ENCODE peak calls at places on chromosomes 1 and 21, in ten cellular contexts. L is GM23338; R is AG04450; F is stomach; W is psoas muscle; P is pancreas; G is fibroblast of lung; U is DND-41; O is aorta; B is CD4-positive, CD25-positive, alpha-beta regulatory T cell. E is an unnamed sample.

GRCh38 chr1:59641861-59642260 is 172.9 kb upstream of the HOOK1 start:
- DNase-seq in L (peak; percentile 17), R (no peak), F (no peak), W (no peak), P (no peak), G (peak; percentile 24), U (no peak), O (no peak), B (no peak), E (no peak)

GRCh38 chr1:98179159-98179558 is 258.3 kb upstream of the DPYD start:
- DNase-seq in L (no peak), R (no peak), F (no peak), W (no peak), P (no peak), G (no peak), U (no peak), O (no peak), B (no peak), E (no peak)

GRCh38 chr1:7224081-7224534 is 438.9 kb downstream of the CAMTA1 start:
- DNase-seq in L (no peak), R (no peak), F (no peak), W (no peak), P (no peak), G (no peak), U (no peak), O (no peak), B (no peak), E (no peak)

GRCh38 chr1:67856921-67857320 is 23.7 kb upstream of the GNG12 start:
- DNase-seq in L (no peak), R (no peak), F (no peak), W (no peak), P (no peak), G (no peak), U (no peak), O (no peak), B (no peak), E (no peak)

GRCh38 chr1:62082456-62083363 is 111.9 kb upstream of the L1TD1 start:
- DNase-seq in L (peak; percentile 76), R (no peak), F (peak; percentile 34), W (no peak), P (no peak), G (peak; percentile 15), U (peak; percentile 37), O (no peak), B (peak; percentile 45), E (no peak)

GRCh38 chr1:240644732-240645131 is 32.8 kb upstream of the GREM2 start:
- DNase-seq in L (no peak), R (no peak), F (no peak), W (no peak), P (no peak), G (peak; percentile 53), U (no peak), O (no peak), B (no peak), E (no peak)

GRCh38 chr1:44138239-44138638 is 3.2 kb downstream of the KLF18 start:
- DNase-seq in L (no peak), R (no peak), F (no peak), W (no peak), P (no peak), G (no peak), U (no peak), O (no peak), B (no peak), E (no peak)

GRCh38 chr1:108199781-108200626 is at the start of gene SLC25A24:
- DNase-seq in L (peak; percentile 81), R (peak; percentile 27), F (peak; percentile 83), W (peak; percentile 82), P (peak; percentile 79), G (peak; percentile 79), U (peak; percentile 86), O (peak; percentile 90), B (peak; percentile 92), E (peak; percentile 40)

GRCh38 chr1:217063065-217063908 is 340.1 kb upstream of the ESRRG start:
- DNase-seq in L (no peak), R (no peak), F (no peak), W (no peak), P (no peak), G (no peak), U (no peak), O (no peak), B (no peak), E (no peak)

GRCh38 chr21:34967509-34968289 is 81.4 kb downstream of the RUNX1 start:
- DNase-seq in L (no peak), R (no peak), F (no peak), W (no peak), P (no peak), G (no peak), U (no peak), O (no peak), B (peak; percentile 63), E (no peak)

GRCh38 chr1:176211395-176212165 is 4.5 kb upstream of the COP1 start:
- DNase-seq in L (no peak), R (no peak), F (no peak), W (no peak), P (no peak), G (no peak), U (no peak), O (no peak), B (no peak), E (no peak)

GRCh38 chr1:16367258-16367967 is 371 bp downstream of the SZRD1 start:
- DNase-seq in L (peak; percentile 78), R (peak; percentile 61), F (peak; percentile 74), W (peak; percentile 90), P (peak; percentile 83), G (peak; percentile 84), U (peak; percentile 78), O (peak; percentile 91), B (peak; percentile 93), E (peak; percentile 86)

GRCh38 chr1:230568676-230569075 is 73.6 kb upstream of the COG2 start:
- DNase-seq in L (no peak), R (no peak), F (no peak), W (no peak), P (no peak), G (peak; percentile 9), U (no peak), O (no peak), B (no peak), E (no peak)

GRCh38 chr1:247332215-247332900 is 691 bp upstream of the ZNF496 start:
- DNase-seq in L (peak; percentile 69), R (no peak), F (peak; percentile 54), W (peak; percentile 68), P (peak; percentile 62), G (peak; percentile 48), U (peak; percentile 75), O (peak; percentile 76), B (peak; percentile 60), E (no peak)

GRCh38 chr21:17921579-17922530 is 102.7 kb upstream of the C21orf91 start:
- DNase-seq in L (no peak), R (peak; percentile 33), F (no peak), W (no peak), P (no peak), G (peak; percentile 94), U (no peak), O (no peak), B (no peak), E (no peak)

GRCh38 chr1:153552335-153552734 is 3.3 kb upstream of the S100A3 start:
- DNase-seq in L (peak; percentile 62), R (no peak), F (no peak), W (no peak), P (no peak), G (no peak), U (no peak), O (peak; percentile 20), B (no peak), E (no peak)

GRCh38 chr1:12191242-12192032 is 24.6 kb downstream of the TNFRSF1B start:
- DNase-seq in L (peak; percentile 32), R (no peak), F (no peak), W (no peak), P (no peak), G (no peak), U (no peak), O (no peak), B (no peak), E (no peak)

GRCh38 chr21:34761758-34762330 is 93.0 kb downstream of the CLIC6 start:
- DNase-seq in L (no peak), R (no peak), F (no peak), W (no peak), P (no peak), G (peak; percentile 57), U (no peak), O (no peak), B (no peak), E (no peak)

GRCh38 chr1:169087876-169088275 is 18.6 kb upstream of the ATP1B1 start:
- DNase-seq in L (no peak), R (no peak), F (no peak), W (no peak), P (no peak), G (no peak), U (no peak), O (no peak), B (no peak), E (no peak)

DNA sequence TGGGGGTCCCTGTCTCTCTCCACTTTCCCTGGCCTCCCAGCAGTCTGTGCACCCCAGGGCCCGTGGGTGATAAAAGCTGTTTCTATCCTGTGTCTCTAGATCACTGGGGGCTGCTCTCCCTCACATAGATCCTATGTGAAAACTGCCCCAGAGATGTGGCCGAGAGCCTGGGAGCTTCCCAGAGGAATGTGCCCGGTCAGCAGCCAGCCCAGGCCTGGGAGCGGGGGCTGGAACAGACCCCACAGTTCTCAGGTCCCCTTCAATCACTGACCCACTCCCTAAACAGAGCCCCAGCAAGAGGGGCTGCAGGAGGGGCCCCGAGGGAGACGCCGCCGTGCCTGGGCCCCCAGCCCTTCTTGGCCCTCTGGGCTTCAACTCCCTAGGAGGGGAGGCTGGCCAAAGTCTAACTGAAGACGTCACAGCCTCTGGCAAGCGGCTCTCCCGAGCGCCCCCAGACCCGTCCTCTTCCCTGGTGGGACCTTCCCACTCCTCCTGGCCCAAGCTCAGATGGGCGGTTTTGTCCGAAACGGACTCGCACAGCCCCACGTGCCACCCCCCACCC is 403 bp downstream of the MXRA8 start:
- DNase-seq in L (no peak), R (no peak), F (no peak), W (peak; percentile 23), P (no peak), G (no peak), U (no peak), O (no peak), B (no peak), E (no peak)
- H3K27ac ChIP-seq in L (no peak overlapping the region), R (peak overlapping the region; percentile 99), F (peak overlapping the region; percentile 87), W (peak overlapping the region; percentile 65), P (no peak overlapping the region), G (peak overlapping the region; percentile 96), U (no peak overlapping the region), O (peak overlapping the region; percentile 98), B (no peak overlapping the region), E (peak overlapping the region; percentile 9)

GRCh38 chr1:200659269-200659668 is 10.4 kb downstream of the DDX59 start:
- DNase-seq in L (peak; percentile 36), R (peak; percentile 2), F (no peak), W (no peak), P (no peak), G (peak; percentile 76), U (no peak), O (no peak), B (no peak), E (no peak)
- H3K27ac ChIP-seq in L (no peak overlapping the region), R (no peak overlapping the region), F (no peak overlapping the region), W (no peak overlapping the region), P (no peak overlapping the region), G (no peak overlapping the region), U (no peak overlapping the region), O (no peak overlapping the region), B (no peak overlapping the region), E (no peak overlapping the region)

GRCh38 chr1:9823943-9824701 is at the start of gene CLSTN1:
- DNase-seq in L (peak; percentile 97), R (peak; percentile 42), F (peak; percentile 89), W (peak; percentile 93), P (peak; percentile 92), G (peak; percentile 85), U (peak; percentile 92), O (peak; percentile 94), B (peak; percentile 91), E (peak; percentile 71)
- H3K27ac ChIP-seq in L (no peak within 1 kb of the TSS), R (peak within 1 kb of the TSS; percentile 31), F (peak within 1 kb of the TSS; percentile 94), W (peak within 1 kb of the TSS; percentile 83), P (peak within 1 kb of the TSS; percentile 82), G (peak within 1 kb of the TSS; percentile 26), U (peak within 1 kb of the TSS; percentile 81), O (peak within 1 kb of the TSS; percentile 82), B (peak within 1 kb of the TSS; percentile 72), E (peak within 1 kb of the TSS; percentile 82)

GRCh38 chr1:237634922-237635321 is 255.8 kb downstream of the ZP4 start:
- DNase-seq in L (no peak), R (no peak), F (no peak), W (no peak), P (no peak), G (no peak), U (no peak), O (no peak), B (no peak), E (no peak)
- H3K27ac ChIP-seq in L (no peak overlapping the region), R (no peak overlapping the region), F (no peak overlapping the region), W (no peak overlapping the region), P (no peak overlapping the region), G (no peak overlapping the region), U (no peak overlapping the region), O (no peak overlapping the region), B (no peak overlapping the region), E (no peak overlapping the region)